ENCODE peak calls at places on chromosome 20, in seven cellular contexts. Z, R, H, S, U, M and F are unnamed samples.

GRCh38 chr20:37310951-37311350 is 21.5 kb downstream of the MANBAL start:
- DNase-seq in H (no peak), S (no peak), Z (no peak), R (no peak), M (no peak), U (no peak), F (no peak)

GRCh38 chr20:52001999-52002666 is 189.4 kb downstream of the ZFP64 start:
- DNase-seq in S (no peak), M (no peak), R (no peak), U (no peak), Z (no peak), H (no peak), F (no peak)

GRCh38 chr20:13492001-13492480 is 146.7 kb downstream of the TASP1 start:
- DNase-seq in H (peak), U (no peak), Z (peak), R (no peak), S (peak), M (peak), F (peak)

GRCh38 chr20:56867128-56867527 is 238.0 kb downstream of the TFAP2C start:
- DNase-seq in U (no peak), Z (no peak), S (no peak), H (no peak), R (no peak), M (no peak), F (no peak)

GRCh38 chr20:38434310-38434741 is 802 bp downstream of the SNHG17 start:
- DNase-seq in S (no peak), U (no peak), H (no peak), M (peak), R (no peak), Z (peak), F (no peak)

GRCh38 chr20:35981969-35982368 is 13.6 kb downstream of the CNBD2 start:
- DNase-seq in R (no peak), Z (no peak), U (no peak), M (no peak), S (no peak), H (no peak), F (no peak)

GRCh38 chr20:10194166-10194565 is 24.5 kb upstream of the SNAP25 start:
- DNase-seq in Z (no peak), R (no peak), U (no peak), H (no peak), M (no peak), S (no peak), F (no peak)

GRCh38 chr20:3911956-3912355 is 22.8 kb downstream of the PANK2 start:
- DNase-seq in M (no peak), Z (no peak), R (no peak), H (peak), U (no peak), S (no peak), F (no peak)

GRCh38 chr20:23406880-23407279 is 14.4 kb downstream of the NAPB start:
- DNase-seq in U (no peak), M (no peak), R (no peak), Z (no peak), H (no peak), S (no peak), F (no peak)

GRCh38 chr20:2671977-2672376 is 8.0 kb upstream of the IDH3B start:
- DNase-seq in S (no peak), H (no peak), R (no peak), M (no peak), Z (no peak), U (no peak), F (no peak)
- TF ChIP-seq CTCF in S (no peak), H (no peak), R (no peak), M (no peak), Z (no peak), U (peak), F (no peak)

GRCh38 chr20:5862703-5863039 is 87.7 kb downstream of the TRMT6 start:
- DNase-seq in R (no peak), M (peak), S (no peak), U (no peak), Z (peak), H (no peak), F (no peak)
- TF ChIP-seq CTCF in R (no peak), M (no peak), S (no peak), U (no peak), Z (no peak), H (no peak), F (no peak)

DNA sequence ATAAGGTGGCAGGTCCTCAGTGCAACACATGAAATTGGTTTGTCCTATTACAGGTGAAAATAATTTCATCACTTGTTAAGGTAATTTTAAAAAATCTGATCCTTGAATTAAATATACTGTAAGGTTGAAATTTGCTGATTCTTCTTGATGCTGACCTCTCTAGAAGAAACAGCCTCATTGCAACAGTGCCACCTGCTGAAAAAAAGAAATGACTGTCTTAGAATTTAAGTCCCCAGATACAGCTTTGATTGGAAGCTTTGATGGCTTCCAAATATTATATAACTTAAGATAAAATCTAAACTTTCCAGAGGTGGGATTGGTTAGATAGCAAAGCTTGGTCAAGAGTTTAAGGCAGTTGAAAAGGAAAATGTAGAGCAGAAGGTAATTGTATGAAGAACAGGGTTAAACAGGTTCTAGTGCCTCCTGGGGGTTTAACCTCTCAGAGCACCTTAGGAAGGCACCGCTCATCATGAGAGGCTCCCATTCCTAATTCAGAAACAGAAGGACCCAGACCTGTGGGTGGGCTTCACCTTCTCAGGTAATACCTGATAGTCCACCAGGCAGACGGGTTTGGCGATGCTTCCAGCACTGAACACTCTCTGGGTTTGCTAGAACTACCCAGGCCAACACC is 401.0 kb downstream of the PAX1 start:
- DNase-seq in U (no peak), R (no peak), M (no peak), H (no peak), Z (no peak), S (no peak), F (no peak)
- TF ChIP-seq CTCF in U (no peak), R (peak), M (no peak), H (no peak), Z (no peak), S (peak), F (peak)

GRCh38 chr20:62703853-62704228 is 4.8 kb upstream of the NTSR1 start:
- DNase-seq in R (no peak), S (no peak), U (no peak), Z (peak), H (no peak), M (no peak), F (no peak)

GRCh38 chr20:62701161-62702007 is 7.3 kb upstream of the NTSR1 start:
- DNase-seq in R (no peak), U (no peak), M (no peak), Z (no peak), H (no peak), S (no peak), F (no peak)

GRCh38 chr20:62704341-62704948 is 4.2 kb upstream of the NTSR1 start:
- DNase-seq in H (peak), U (no peak), R (peak), M (peak), Z (peak), S (peak), F (peak)

GRCh38 chr20:62702008-62702290 is 6.7 kb upstream of the NTSR1 start:
- DNase-seq in Z (no peak), H (no peak), U (no peak), M (no peak), R (no peak), S (no peak), F (no peak)

DNA sequence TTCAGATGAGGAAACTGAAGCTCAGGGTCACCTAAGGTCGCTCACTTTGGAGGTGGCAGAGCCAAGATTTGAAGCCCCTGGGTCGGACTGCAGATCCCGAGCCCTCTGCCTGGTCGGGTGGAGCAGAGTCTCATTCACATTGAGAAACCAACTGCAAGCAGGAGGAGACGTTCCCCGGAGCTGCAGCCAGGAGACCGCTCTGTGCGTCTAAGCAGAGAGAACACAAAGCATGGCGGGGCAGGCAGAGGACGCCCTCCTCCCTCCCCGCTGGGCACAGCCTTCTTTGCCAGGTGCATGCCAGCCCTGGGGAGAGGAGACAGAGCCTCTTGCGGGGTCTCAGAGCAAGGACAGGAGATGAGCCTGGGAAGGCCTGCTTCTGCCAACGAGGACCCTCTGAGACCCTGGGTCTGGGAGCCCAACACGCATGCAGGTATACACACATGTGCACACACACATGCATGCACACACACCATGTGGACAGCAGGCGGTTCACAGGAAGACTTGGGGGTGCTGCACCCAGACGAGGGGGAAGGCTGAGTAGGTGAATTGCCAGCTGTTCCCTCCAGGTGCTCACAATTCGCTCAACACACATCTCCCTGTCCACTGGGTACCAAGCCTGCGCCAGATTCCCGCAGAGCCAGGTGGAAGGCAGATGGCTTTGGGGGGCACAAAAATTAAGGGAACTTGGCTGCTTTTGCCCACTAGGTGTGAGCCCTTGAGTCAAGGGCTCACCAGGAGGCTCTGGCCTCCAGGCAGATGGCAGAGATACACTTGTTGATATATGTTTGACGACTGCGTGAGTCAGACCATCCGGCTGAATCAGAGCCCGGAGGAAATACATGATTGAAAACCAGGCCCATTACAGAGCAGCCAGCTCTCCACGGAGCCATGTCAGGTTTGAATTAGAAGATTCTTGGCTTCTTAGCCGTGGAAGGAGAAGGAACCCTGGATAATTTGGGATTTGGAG is 5.5 kb upstream of the NTSR1 start:
- DNase-seq in R (no peak), Z (peak), H (no peak), M (peak), S (no peak), U (no peak), F (peak)
- TF ChIP-seq CTCF in R (no peak), Z (peak), H (no peak), M (peak), S (no peak), U (no peak), F (peak)

GRCh38 chr20:48169650-48170049 is 384.4 kb upstream of the SULF2 start:
- DNase-seq in H (no peak), U (no peak), Z (no peak), R (no peak), M (no peak), S (no peak), F (no peak)

GRCh38 chr20:48171071-48171470 is 385.8 kb upstream of the SULF2 start:
- DNase-seq in R (no peak), Z (no peak), S (no peak), M (no peak), U (no peak), H (no peak), F (no peak)

GRCh38 chr20:48170625-48171024 is 385.3 kb upstream of the SULF2 start:
- DNase-seq in U (no peak), Z (no peak), R (no peak), S (no peak), M (no peak), H (no peak), F (no peak)

GRCh38 chr20:48175261-48175660 is 390.0 kb upstream of the SULF2 start:
- DNase-seq in M (no peak), H (no peak), S (no peak), R (no peak), Z (no peak), U (no peak), F (no peak)

DNA sequence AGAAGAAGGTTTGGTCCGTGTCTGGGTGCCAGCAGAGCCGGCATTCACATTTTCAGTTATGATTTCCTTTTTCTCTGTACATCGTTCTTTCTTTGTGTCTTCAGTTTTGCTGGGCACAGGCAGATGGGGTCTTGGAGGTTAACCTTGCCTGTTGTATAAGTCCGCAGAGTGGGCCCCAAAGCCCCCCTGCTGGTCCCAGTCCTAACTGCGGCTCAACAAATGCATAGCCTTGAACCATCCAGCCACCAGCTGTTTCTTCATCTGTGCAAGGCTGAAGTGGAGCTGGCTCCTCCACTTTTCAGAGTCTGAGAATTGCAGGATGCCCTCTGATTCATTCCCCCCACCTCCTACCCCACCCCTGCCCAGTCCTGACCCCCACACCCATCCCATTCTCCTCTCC is 386.3 kb upstream of the SULF2 start:
- DNase-seq in R (no peak), S (no peak), M (no peak), U (no peak), H (no peak), Z (no peak), F (no peak)
- TF ChIP-seq CTCF in R (no peak), S (no peak), M (no peak), U (no peak), H (no peak), Z (no peak), F (no peak)